ENCODE peak calls at places on chromosomes 2 and 18, in five cellular contexts. A, M, U, J and G are unnamed samples.
A peak's percentile ranks its signal among the peaks of the same experiment; 100 is the strongest.

GRCh38 chr18:43515481-43515880 is 238.2 kb upstream of the SYT4 start:
- DNase-seq in A (no peak), M (no peak), U (no peak), J (no peak), G (no peak)

GRCh38 chr2:164146478-164146877 is 410.7 kb upstream of the FIGN start:
- DNase-seq in A (no peak), M (no peak), U (peak; percentile 28), J (no peak), G (no peak)

GRCh38 chr2:49210191-49210590 is 55.9 kb upstream of the FSHR start:
- DNase-seq in A (no peak), M (no peak), U (no peak), J (no peak), G (no peak)

GRCh38 chr18:37368110-37368812 is 197.3 kb downstream of the CELF4 start:
- DNase-seq in A (no peak), M (no peak), U (no peak), J (no peak), G (no peak)

GRCh38 chr2:235591921-235592320 is 98.1 kb downstream of the AGAP1 start:
- DNase-seq in A (no peak), M (no peak), U (peak; percentile 21), J (no peak), G (no peak)

GRCh38 chr18:70165936-70166335 is 39.6 kb downstream of the RTTN start:
- DNase-seq in A (no peak), M (no peak), U (no peak), J (no peak), G (no peak)

GRCh38 chr2:54950811-54951210 is 99.4 kb downstream of the RTN4 start:
- DNase-seq in A (no peak), M (no peak), U (no peak), J (no peak), G (no peak)

GRCh38 chr18:28113271-28114023 is 63.5 kb downstream of the CDH2 start:
- DNase-seq in A (no peak), M (no peak), U (peak; percentile 28), J (no peak), G (no peak)

GRCh38 chr2:18439716-18440115 is 120.7 kb downstream of the RDH14 start:
- DNase-seq in A (no peak), M (no peak), U (no peak), J (no peak), G (no peak)

GRCh38 chr2:54669677-54670484 is 53.6 kb upstream of the EML6 start:
- DNase-seq in A (no peak), M (no peak), U (peak; percentile 76), J (no peak), G (no peak)

GRCh38 chr2:150088538-150088937 is 398.9 kb downstream of the RND3 start:
- DNase-seq in A (no peak), M (no peak), U (peak; percentile 15), J (no peak), G (no peak)

GRCh38 chr2:177604291-177605065 is 211.9 kb downstream of the AGPS start:
- DNase-seq in A (peak; percentile 35), M (peak; percentile 11), U (peak; percentile 71), J (no peak), G (no peak)

GRCh38 chr18:14935210-14935609 is 187.2 kb downstream of the ANKRD30B start:
- DNase-seq in A (no peak), M (no peak), U (no peak), J (no peak), G (no peak)

GRCh38 chr18:59061914-59062642 is 77.6 kb upstream of the SEC11C start:
- DNase-seq in A (no peak), M (no peak), U (no peak), J (no peak), G (no peak)

GRCh38 chr2:240913810-240914644 is 7.9 kb downstream of the CROCC2 start:
- DNase-seq in A (peak; percentile 56), M (peak; percentile 79), U (peak; percentile 55), J (peak; percentile 30), G (peak; percentile 81)